ENCODE peak calls at places on chromosomes 1 and 21, in six cellular contexts. One of them, this sample, is unnamed.

GRCh38 chr1:197130677-197131304 is 15.7 kb downstream of the ASPM start:
- DNase-seq in mucosa of descending colon: no peak
- DNase-seq in tibial artery: no peak
- DNase-seq in dorsolateral prefrontal cortex: no peak
- DNase-seq in A549: no peak
- DNase-seq in fibroblast of pulmonary artery: peak
- DNase-seq in this sample: no peak

GRCh38 chr1:201009967-201010645 is 13.4 kb downstream of the KIF21B start:
- DNase-seq in tibial artery: no peak
- DNase-seq in dorsolateral prefrontal cortex: no peak
- DNase-seq in A549: no peak
- DNase-seq in fibroblast of pulmonary artery: no peak
- DNase-seq in mucosa of descending colon: no peak
- DNase-seq in this sample: no peak

GRCh38 chr1:54551891-54552290 is 3.9 kb downstream of the ACOT11 start:
- DNase-seq in fibroblast of pulmonary artery: no peak
- DNase-seq in tibial artery: no peak
- DNase-seq in mucosa of descending colon: no peak
- DNase-seq in dorsolateral prefrontal cortex: no peak
- DNase-seq in A549: no peak
- DNase-seq in this sample: no peak

GRCh38 chr1:68673771-68674170 is 176.9 kb upstream of the DEPDC1 start:
- DNase-seq in fibroblast of pulmonary artery: peak
- DNase-seq in dorsolateral prefrontal cortex: no peak
- DNase-seq in tibial artery: no peak
- DNase-seq in A549: no peak
- DNase-seq in mucosa of descending colon: no peak
- DNase-seq in this sample: no peak

GRCh38 chr1:27116697-27117096 is 38.2 kb downstream of the SLC9A1 start:
- DNase-seq in fibroblast of pulmonary artery: peak
- DNase-seq in mucosa of descending colon: no peak
- DNase-seq in A549: no peak
- DNase-seq in dorsolateral prefrontal cortex: no peak
- DNase-seq in tibial artery: no peak
- DNase-seq in this sample: no peak

GRCh38 chr1:26005392-26006105 is 7.7 kb upstream of the PAFAH2 start:
- DNase-seq in tibial artery: no peak
- DNase-seq in dorsolateral prefrontal cortex: no peak
- DNase-seq in mucosa of descending colon: no peak
- DNase-seq in A549: no peak
- DNase-seq in fibroblast of pulmonary artery: no peak
- DNase-seq in this sample: no peak

GRCh38 chr1:6099297-6099696 is 53.6 kb downstream of the KCNAB2 start:
- DNase-seq in mucosa of descending colon: no peak
- DNase-seq in fibroblast of pulmonary artery: no peak
- DNase-seq in dorsolateral prefrontal cortex: no peak
- DNase-seq in tibial artery: no peak
- DNase-seq in A549: no peak
- DNase-seq in this sample: no peak

GRCh38 chr21:32719085-32719484 is 8.7 kb downstream of the SYNJ1 start:
- DNase-seq in mucosa of descending colon: no peak
- DNase-seq in A549: no peak
- DNase-seq in tibial artery: no peak
- DNase-seq in dorsolateral prefrontal cortex: no peak
- DNase-seq in fibroblast of pulmonary artery: no peak
- DNase-seq in this sample: no peak

GRCh38 chr1:61569212-61569621 is 155.7 kb downstream of the TM2D1 start:
- DNase-seq in dorsolateral prefrontal cortex: no peak
- DNase-seq in A549: no peak
- DNase-seq in tibial artery: no peak
- DNase-seq in fibroblast of pulmonary artery: no peak
- DNase-seq in mucosa of descending colon: no peak
- DNase-seq in this sample: no peak

GRCh38 chr1:20555758-20556120 is 3.4 kb downstream of the FAM43B start:
- DNase-seq in mucosa of descending colon: no peak
- DNase-seq in dorsolateral prefrontal cortex: no peak
- DNase-seq in A549: no peak
- DNase-seq in tibial artery: no peak
- DNase-seq in fibroblast of pulmonary artery: no peak
- DNase-seq in this sample: no peak

GRCh38 chr1:158248122-158248521 is 6.1 kb upstream of the CD1A start:
- DNase-seq in A549: no peak
- DNase-seq in mucosa of descending colon: peak
- DNase-seq in dorsolateral prefrontal cortex: no peak
- DNase-seq in tibial artery: peak
- DNase-seq in fibroblast of pulmonary artery: no peak
- DNase-seq in this sample: peak

DNA sequence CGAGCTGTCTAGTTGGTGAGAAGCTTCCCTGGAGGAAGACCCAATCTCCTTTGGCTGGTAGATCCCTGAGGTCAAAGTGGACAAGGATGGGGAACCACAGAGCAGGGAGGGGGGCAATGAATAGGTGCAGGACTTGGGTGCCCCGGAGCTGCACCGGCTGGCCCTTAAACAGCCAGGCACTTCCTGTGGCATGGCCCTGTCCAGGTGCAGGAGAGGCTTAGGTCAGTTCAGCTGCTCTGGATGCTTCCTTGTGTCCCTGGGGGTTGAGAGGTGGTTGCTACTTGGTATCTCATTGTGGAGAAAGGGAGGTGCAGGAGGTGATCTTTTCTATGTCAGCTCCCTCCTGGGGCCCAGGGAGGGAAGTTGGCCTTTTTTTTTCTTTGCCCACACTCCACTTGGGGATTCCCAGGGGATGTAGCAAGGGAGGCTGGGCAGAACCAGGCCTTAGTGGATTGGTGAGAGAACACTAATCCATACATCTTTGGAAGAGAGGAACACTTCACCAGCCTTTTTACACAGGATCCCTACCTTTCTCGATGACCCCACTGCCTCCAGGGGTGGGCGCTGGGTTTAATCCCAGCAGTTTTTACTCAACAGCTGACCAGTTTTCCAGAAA is 1.2 kb upstream of the ST3GAL3 start:
- DNase-seq in tibial artery: no peak
- DNase-seq in A549: peak
- DNase-seq in dorsolateral prefrontal cortex: no peak
- DNase-seq in mucosa of descending colon: no peak
- DNase-seq in fibroblast of pulmonary artery: no peak
- DNase-seq in this sample: no peak
- H3K4me3 ChIP-seq in tibial artery: no peak
- H3K4me3 ChIP-seq in A549: peak
- H3K4me3 ChIP-seq in dorsolateral prefrontal cortex: peak
- H3K4me3 ChIP-seq in mucosa of descending colon: no peak
- H3K4me3 ChIP-seq in fibroblast of pulmonary artery: no peak
- H3K4me3 ChIP-seq in this sample: peak

GRCh38 chr1:222736972-222737371 is at the start of gene FAM177B:
- DNase-seq in fibroblast of pulmonary artery: no peak
- DNase-seq in mucosa of descending colon: no peak
- DNase-seq in A549: no peak
- DNase-seq in dorsolateral prefrontal cortex: no peak
- DNase-seq in tibial artery: no peak
- DNase-seq in this sample: no peak
- H3K4me3 ChIP-seq in fibroblast of pulmonary artery: no peak
- H3K4me3 ChIP-seq in mucosa of descending colon: no peak
- H3K4me3 ChIP-seq in A549: no peak
- H3K4me3 ChIP-seq in dorsolateral prefrontal cortex: no peak
- H3K4me3 ChIP-seq in tibial artery: no peak
- H3K4me3 ChIP-seq in this sample: no peak

GRCh38 chr1:110338200-110339039 is 757 bp upstream of the RBM15 start:
- DNase-seq in fibroblast of pulmonary artery: no peak
- DNase-seq in mucosa of descending colon: peak
- DNase-seq in tibial artery: peak
- DNase-seq in A549: peak
- DNase-seq in dorsolateral prefrontal cortex: peak
- DNase-seq in this sample: peak

GRCh38 chr1:110337704-110338199 is 1.4 kb upstream of the RBM15 start:
- DNase-seq in tibial artery: peak
- DNase-seq in dorsolateral prefrontal cortex: peak
- DNase-seq in fibroblast of pulmonary artery: no peak
- DNase-seq in A549: peak
- DNase-seq in mucosa of descending colon: peak
- DNase-seq in this sample: peak

GRCh38 chr1:110339040-110339426 is at the start of gene RBM15:
- DNase-seq in fibroblast of pulmonary artery: peak
- DNase-seq in A549: peak
- DNase-seq in tibial artery: peak
- DNase-seq in mucosa of descending colon: peak
- DNase-seq in dorsolateral prefrontal cortex: peak
- DNase-seq in this sample: peak

GRCh38 chr1:110335265-110335664 is 3.9 kb upstream of the RBM15 start:
- DNase-seq in fibroblast of pulmonary artery: no peak
- DNase-seq in dorsolateral prefrontal cortex: no peak
- DNase-seq in tibial artery: no peak
- DNase-seq in mucosa of descending colon: no peak
- DNase-seq in A549: no peak
- DNase-seq in this sample: no peak

GRCh38 chr1:110336300-110337039 is 2.7 kb upstream of the RBM15 start:
- DNase-seq in tibial artery: no peak
- DNase-seq in fibroblast of pulmonary artery: no peak
- DNase-seq in mucosa of descending colon: no peak
- DNase-seq in A549: no peak
- DNase-seq in dorsolateral prefrontal cortex: no peak
- DNase-seq in this sample: no peak
- H3K4me3 ChIP-seq in tibial artery: no peak
- H3K4me3 ChIP-seq in fibroblast of pulmonary artery: no peak
- H3K4me3 ChIP-seq in mucosa of descending colon: no peak
- H3K4me3 ChIP-seq in A549: no peak
- H3K4me3 ChIP-seq in dorsolateral prefrontal cortex: no peak
- H3K4me3 ChIP-seq in this sample: no peak

GRCh38 chr1:211920141-211920572 is 89.6 kb upstream of the LPGAT1 start:
- DNase-seq in mucosa of descending colon: peak
- DNase-seq in dorsolateral prefrontal cortex: no peak
- DNase-seq in tibial artery: peak
- DNase-seq in fibroblast of pulmonary artery: peak
- DNase-seq in A549: peak
- DNase-seq in this sample: peak
- H3K4me3 ChIP-seq in mucosa of descending colon: no peak
- H3K4me3 ChIP-seq in dorsolateral prefrontal cortex: no peak
- H3K4me3 ChIP-seq in tibial artery: no peak
- H3K4me3 ChIP-seq in fibroblast of pulmonary artery: no peak
- H3K4me3 ChIP-seq in A549: no peak
- H3K4me3 ChIP-seq in this sample: no peak

GRCh38 chr1:106677721-106678120 is 378.8 kb upstream of the PRMT6 start:
- DNase-seq in tibial artery: no peak
- DNase-seq in fibroblast of pulmonary artery: no peak
- DNase-seq in dorsolateral prefrontal cortex: no peak
- DNase-seq in A549: no peak
- DNase-seq in mucosa of descending colon: no peak
- DNase-seq in this sample: no peak

GRCh38 chr1:106677181-106677580 is 379.3 kb upstream of the PRMT6 start:
- DNase-seq in dorsolateral prefrontal cortex: no peak
- DNase-seq in A549: no peak
- DNase-seq in tibial artery: no peak
- DNase-seq in fibroblast of pulmonary artery: no peak
- DNase-seq in mucosa of descending colon: no peak
- DNase-seq in this sample: no peak

GRCh38 chr1:106678661-106679060 is 377.8 kb upstream of the PRMT6 start:
- DNase-seq in fibroblast of pulmonary artery: no peak
- DNase-seq in A549: no peak
- DNase-seq in dorsolateral prefrontal cortex: no peak
- DNase-seq in tibial artery: no peak
- DNase-seq in mucosa of descending colon: no peak
- DNase-seq in this sample: no peak

GRCh38 chr1:106681939-106682522 is 374.4 kb upstream of the PRMT6 start:
- DNase-seq in A549: no peak
- DNase-seq in mucosa of descending colon: no peak
- DNase-seq in dorsolateral prefrontal cortex: no peak
- DNase-seq in fibroblast of pulmonary artery: no peak
- DNase-seq in tibial artery: no peak
- DNase-seq in this sample: no peak

GRCh38 chr1:106680922-106681321 is 375.6 kb upstream of the PRMT6 start:
- DNase-seq in mucosa of descending colon: no peak
- DNase-seq in dorsolateral prefrontal cortex: no peak
- DNase-seq in A549: no peak
- DNase-seq in tibial artery: no peak
- DNase-seq in fibroblast of pulmonary artery: no peak
- DNase-seq in this sample: no peak
- H3K4me3 ChIP-seq in mucosa of descending colon: no peak
- H3K4me3 ChIP-seq in dorsolateral prefrontal cortex: no peak
- H3K4me3 ChIP-seq in A549: no peak
- H3K4me3 ChIP-seq in tibial artery: no peak
- H3K4me3 ChIP-seq in fibroblast of pulmonary artery: no peak
- H3K4me3 ChIP-seq in this sample: no peak

DNA sequence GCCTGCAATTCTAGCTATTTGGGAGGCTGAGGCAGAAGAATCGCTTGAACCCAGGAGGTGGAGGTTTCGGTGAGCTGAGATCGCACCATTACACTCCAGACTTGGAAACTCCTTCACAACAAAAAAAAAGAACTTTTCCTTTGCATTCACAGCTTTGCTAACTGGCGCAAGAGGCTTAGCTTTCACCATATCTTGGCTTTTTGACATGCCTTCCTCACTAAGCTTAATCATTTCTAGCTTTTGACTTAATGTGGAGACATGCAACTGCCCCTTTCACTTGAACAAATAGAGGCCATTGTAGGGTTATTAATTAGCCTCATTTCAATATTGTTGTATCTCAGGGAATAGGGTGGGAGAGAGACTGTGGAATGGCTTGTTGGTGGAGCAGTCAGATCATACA is 8.7 kb downstream of the KPNA6 start:
- DNase-seq in A549: no peak
- DNase-seq in tibial artery: no peak
- DNase-seq in dorsolateral prefrontal cortex: no peak
- DNase-seq in mucosa of descending colon: no peak
- DNase-seq in fibroblast of pulmonary artery: peak
- DNase-seq in this sample: no peak
- H3K4me3 ChIP-seq in A549: no peak
- H3K4me3 ChIP-seq in tibial artery: no peak
- H3K4me3 ChIP-seq in dorsolateral prefrontal cortex: no peak
- H3K4me3 ChIP-seq in mucosa of descending colon: no peak
- H3K4me3 ChIP-seq in fibroblast of pulmonary artery: no peak
- H3K4me3 ChIP-seq in this sample: no peak

This sample was measured in heart right ventricle.